ENCODE peak calls at places on chromosomes 3 and 15, in nine cellular contexts. One of them, this sample, is unnamed.

GRCh38 chr3:157501863-157502262 is 1.4 kb downstream of the VEPH1 start:
- DNase-seq in ovary: no peak
- DNase-seq in H7: peak; percentile 28
- DNase-seq in CD4-positive, CD25-positive, alpha-beta regulatory T cell: no peak
- DNase-seq in foreskin fibroblast: no peak
- DNase-seq in coronary artery: no peak
- DNase-seq in stomach: no peak
- DNase-seq in fibroblast of pulmonary artery: no peak
- DNase-seq in MG63: no peak
- DNase-seq in this sample: no peak

GRCh38 chr15:55909036-55909811 is 84.2 kb downstream of the NEDD4 start:
- DNase-seq in ovary: no peak
- DNase-seq in H7: no peak
- DNase-seq in CD4-positive, CD25-positive, alpha-beta regulatory T cell: no peak
- DNase-seq in foreskin fibroblast: peak; percentile 56
- DNase-seq in coronary artery: no peak
- DNase-seq in stomach: no peak
- DNase-seq in fibroblast of pulmonary artery: peak; percentile 29
- DNase-seq in MG63: peak; percentile 47
- DNase-seq in this sample: no peak

GRCh38 chr3:71104090-71104489 is 479.4 kb downstream of the FOXP1 start:
- DNase-seq in ovary: no peak
- DNase-seq in H7: no peak
- DNase-seq in CD4-positive, CD25-positive, alpha-beta regulatory T cell: no peak
- DNase-seq in foreskin fibroblast: peak; percentile 83
- DNase-seq in coronary artery: no peak
- DNase-seq in stomach: no peak
- DNase-seq in fibroblast of pulmonary artery: peak; percentile 61
- DNase-seq in MG63: peak; percentile 59
- DNase-seq in this sample: no peak

GRCh38 chr3:111285691-111286090 is 214.1 kb downstream of the NECTIN3 start:
- DNase-seq in ovary: no peak
- DNase-seq in H7: no peak
- DNase-seq in CD4-positive, CD25-positive, alpha-beta regulatory T cell: no peak
- DNase-seq in foreskin fibroblast: no peak
- DNase-seq in coronary artery: no peak
- DNase-seq in stomach: no peak
- DNase-seq in fibroblast of pulmonary artery: no peak
- DNase-seq in MG63: peak; percentile 37
- DNase-seq in this sample: no peak

GRCh38 chr3:45571969-45572368 is 22.6 kb upstream of the LIMD1 start:
- DNase-seq in ovary: no peak
- DNase-seq in H7: no peak
- DNase-seq in CD4-positive, CD25-positive, alpha-beta regulatory T cell: no peak
- DNase-seq in foreskin fibroblast: no peak
- DNase-seq in coronary artery: no peak
- DNase-seq in stomach: no peak
- DNase-seq in fibroblast of pulmonary artery: no peak
- DNase-seq in MG63: no peak
- DNase-seq in this sample: no peak

GRCh38 chr3:188839187-188839695 is 332.5 kb upstream of the TPRG1 start:
- DNase-seq in ovary: no peak
- DNase-seq in H7: no peak
- DNase-seq in CD4-positive, CD25-positive, alpha-beta regulatory T cell: no peak
- DNase-seq in foreskin fibroblast: no peak
- DNase-seq in coronary artery: no peak
- DNase-seq in stomach: peak; percentile 27
- DNase-seq in fibroblast of pulmonary artery: no peak
- DNase-seq in MG63: no peak
- DNase-seq in this sample: no peak

GRCh38 chr3:37955918-37956317 is 34.7 kb upstream of the VILL start:
- DNase-seq in ovary: no peak
- DNase-seq in H7: no peak
- DNase-seq in CD4-positive, CD25-positive, alpha-beta regulatory T cell: peak; percentile 16
- DNase-seq in foreskin fibroblast: no peak
- DNase-seq in coronary artery: no peak
- DNase-seq in stomach: no peak
- DNase-seq in fibroblast of pulmonary artery: no peak
- DNase-seq in MG63: no peak
- DNase-seq in this sample: no peak

GRCh38 chr15:64251121-64251520 is 88.3 kb upstream of the PPIB start:
- DNase-seq in ovary: no peak
- DNase-seq in H7: no peak
- DNase-seq in CD4-positive, CD25-positive, alpha-beta regulatory T cell: peak; percentile 48
- DNase-seq in foreskin fibroblast: no peak
- DNase-seq in coronary artery: no peak
- DNase-seq in stomach: no peak
- DNase-seq in fibroblast of pulmonary artery: no peak
- DNase-seq in MG63: no peak
- DNase-seq in this sample: no peak

GRCh38 chr3:30631237-30631961 is 25.0 kb downstream of the TGFBR2 start:
- DNase-seq in ovary: no peak
- DNase-seq in H7: no peak
- DNase-seq in CD4-positive, CD25-positive, alpha-beta regulatory T cell: peak; percentile 88
- DNase-seq in foreskin fibroblast: no peak
- DNase-seq in coronary artery: no peak
- DNase-seq in stomach: no peak
- DNase-seq in fibroblast of pulmonary artery: peak; percentile 55
- DNase-seq in MG63: no peak
- DNase-seq in this sample: no peak

GRCh38 chr15:70065006-70065722 is 32.6 kb downstream of the TLE3 start:
- DNase-seq in ovary: no peak
- DNase-seq in H7: no peak
- DNase-seq in CD4-positive, CD25-positive, alpha-beta regulatory T cell: no peak
- DNase-seq in foreskin fibroblast: no peak
- DNase-seq in coronary artery: no peak
- DNase-seq in stomach: peak; percentile 85
- DNase-seq in fibroblast of pulmonary artery: no peak
- DNase-seq in MG63: no peak
- DNase-seq in this sample: no peak

GRCh38 chr3:64399205-64399800 is 174.0 kb upstream of the PRICKLE2 start:
- DNase-seq in ovary: peak; percentile 31
- DNase-seq in H7: peak; percentile 26
- DNase-seq in CD4-positive, CD25-positive, alpha-beta regulatory T cell: peak; percentile 37
- DNase-seq in foreskin fibroblast: peak; percentile 53
- DNase-seq in coronary artery: no peak
- DNase-seq in stomach: no peak
- DNase-seq in fibroblast of pulmonary artery: peak; percentile 80
- DNase-seq in MG63: no peak
- DNase-seq in this sample: no peak

GRCh38 chr3:48404440-48405342 is 25.2 kb downstream of the PLXNB1 start:
- DNase-seq in ovary: no peak
- DNase-seq in H7: peak; percentile 28
- DNase-seq in CD4-positive, CD25-positive, alpha-beta regulatory T cell: no peak
- DNase-seq in foreskin fibroblast: no peak
- DNase-seq in coronary artery: no peak
- DNase-seq in stomach: peak; percentile 24
- DNase-seq in fibroblast of pulmonary artery: no peak
- DNase-seq in MG63: no peak
- DNase-seq in this sample: no peak

GRCh38 chr3:111936967-111937366 is 41.9 kb upstream of the ABHD10 start:
- DNase-seq in ovary: no peak
- DNase-seq in H7: no peak
- DNase-seq in CD4-positive, CD25-positive, alpha-beta regulatory T cell: no peak
- DNase-seq in foreskin fibroblast: no peak
- DNase-seq in coronary artery: no peak
- DNase-seq in stomach: no peak
- DNase-seq in fibroblast of pulmonary artery: peak; percentile 24
- DNase-seq in MG63: no peak
- DNase-seq in this sample: no peak

GRCh38 chr15:28935316-28935715 is 49.5 kb downstream of the APBA2 start:
- DNase-seq in ovary: no peak
- DNase-seq in H7: peak; percentile 88
- DNase-seq in CD4-positive, CD25-positive, alpha-beta regulatory T cell: peak; percentile 7
- DNase-seq in foreskin fibroblast: no peak
- DNase-seq in coronary artery: no peak
- DNase-seq in stomach: no peak
- DNase-seq in fibroblast of pulmonary artery: peak; percentile 11
- DNase-seq in MG63: no peak
- DNase-seq in this sample: no peak

GRCh38 chr15:64045774-64046346 is 425 bp downstream of the DAPK2 start:
- DNase-seq in ovary: peak; percentile 48
- DNase-seq in H7: peak; percentile 89
- DNase-seq in CD4-positive, CD25-positive, alpha-beta regulatory T cell: no peak
- DNase-seq in foreskin fibroblast: no peak
- DNase-seq in coronary artery: no peak
- DNase-seq in stomach: peak; percentile 27
- DNase-seq in fibroblast of pulmonary artery: no peak
- DNase-seq in MG63: peak; percentile 62
- DNase-seq in this sample: peak; percentile 32

GRCh38 chr3:57756022-57756527 is at the start of gene SLMAP:
- DNase-seq in ovary: peak; percentile 94
- DNase-seq in H7: peak; percentile 93
- DNase-seq in CD4-positive, CD25-positive, alpha-beta regulatory T cell: peak; percentile 98
- DNase-seq in foreskin fibroblast: peak; percentile 95
- DNase-seq in coronary artery: peak; percentile 97
- DNase-seq in stomach: peak; percentile 98
- DNase-seq in fibroblast of pulmonary artery: peak; percentile 98
- DNase-seq in MG63: peak; percentile 92
- DNase-seq in this sample: peak; percentile 95

GRCh38 chr3:108804437-108804836 is 18.1 kb upstream of the TRAT1 start:
- DNase-seq in ovary: no peak
- DNase-seq in H7: no peak
- DNase-seq in CD4-positive, CD25-positive, alpha-beta regulatory T cell: no peak
- DNase-seq in foreskin fibroblast: no peak
- DNase-seq in coronary artery: no peak
- DNase-seq in stomach: no peak
- DNase-seq in fibroblast of pulmonary artery: no peak
- DNase-seq in MG63: no peak
- DNase-seq in this sample: no peak

GRCh38 chr3:150970665-150971327 is 1.7 kb downstream of the CLRN1 start:
- DNase-seq in ovary: no peak
- DNase-seq in H7: no peak
- DNase-seq in CD4-positive, CD25-positive, alpha-beta regulatory T cell: no peak
- DNase-seq in foreskin fibroblast: peak; percentile 39
- DNase-seq in coronary artery: no peak
- DNase-seq in stomach: no peak
- DNase-seq in fibroblast of pulmonary artery: peak; percentile 71
- DNase-seq in MG63: peak; percentile 44
- DNase-seq in this sample: no peak

GRCh38 chr15:63933522-63933921 is 99.8 kb upstream of the HERC1 start:
- DNase-seq in ovary: no peak
- DNase-seq in H7: no peak
- DNase-seq in CD4-positive, CD25-positive, alpha-beta regulatory T cell: no peak
- DNase-seq in foreskin fibroblast: no peak
- DNase-seq in coronary artery: no peak
- DNase-seq in stomach: no peak
- DNase-seq in fibroblast of pulmonary artery: peak; percentile 48
- DNase-seq in MG63: peak; percentile 67
- DNase-seq in this sample: no peak

GRCh38 chr3:48503406-48504050 is 446 bp downstream of the SHISA5 start:
- DNase-seq in ovary: peak; percentile 63
- DNase-seq in H7: peak; percentile 74
- DNase-seq in CD4-positive, CD25-positive, alpha-beta regulatory T cell: no peak
- DNase-seq in foreskin fibroblast: peak; percentile 41
- DNase-seq in coronary artery: no peak
- DNase-seq in stomach: peak; percentile 54
- DNase-seq in fibroblast of pulmonary artery: peak; percentile 51
- DNase-seq in MG63: peak; percentile 69
- DNase-seq in this sample: peak; percentile 49

GRCh38 chr3:139934557-139935070 is 371 bp upstream of the CLSTN2 start:
- DNase-seq in ovary: peak; percentile 81
- DNase-seq in H7: peak; percentile 90
- DNase-seq in CD4-positive, CD25-positive, alpha-beta regulatory T cell: no peak
- DNase-seq in foreskin fibroblast: peak; percentile 0
- DNase-seq in coronary artery: no peak
- DNase-seq in stomach: no peak
- DNase-seq in fibroblast of pulmonary artery: no peak
- DNase-seq in MG63: peak; percentile 37
- DNase-seq in this sample: peak; percentile 52
- H3K4me3 ChIP-seq in ovary: peak overlapping the region; percentile 67
- H3K4me3 ChIP-seq in H7: peak overlapping the region; percentile 61
- H3K4me3 ChIP-seq in CD4-positive, CD25-positive, alpha-beta regulatory T cell: no peak overlapping the region
- H3K4me3 ChIP-seq in foreskin fibroblast: no peak overlapping the region
- H3K4me3 ChIP-seq in coronary artery: peak overlapping the region; percentile 81
- H3K4me3 ChIP-seq in stomach: peak overlapping the region; percentile 56
- H3K4me3 ChIP-seq in fibroblast of pulmonary artery: no peak overlapping the region
- H3K4me3 ChIP-seq in MG63: peak overlapping the region; percentile 6
- H3K4me3 ChIP-seq in this sample: peak overlapping the region; percentile 56

DNA sequence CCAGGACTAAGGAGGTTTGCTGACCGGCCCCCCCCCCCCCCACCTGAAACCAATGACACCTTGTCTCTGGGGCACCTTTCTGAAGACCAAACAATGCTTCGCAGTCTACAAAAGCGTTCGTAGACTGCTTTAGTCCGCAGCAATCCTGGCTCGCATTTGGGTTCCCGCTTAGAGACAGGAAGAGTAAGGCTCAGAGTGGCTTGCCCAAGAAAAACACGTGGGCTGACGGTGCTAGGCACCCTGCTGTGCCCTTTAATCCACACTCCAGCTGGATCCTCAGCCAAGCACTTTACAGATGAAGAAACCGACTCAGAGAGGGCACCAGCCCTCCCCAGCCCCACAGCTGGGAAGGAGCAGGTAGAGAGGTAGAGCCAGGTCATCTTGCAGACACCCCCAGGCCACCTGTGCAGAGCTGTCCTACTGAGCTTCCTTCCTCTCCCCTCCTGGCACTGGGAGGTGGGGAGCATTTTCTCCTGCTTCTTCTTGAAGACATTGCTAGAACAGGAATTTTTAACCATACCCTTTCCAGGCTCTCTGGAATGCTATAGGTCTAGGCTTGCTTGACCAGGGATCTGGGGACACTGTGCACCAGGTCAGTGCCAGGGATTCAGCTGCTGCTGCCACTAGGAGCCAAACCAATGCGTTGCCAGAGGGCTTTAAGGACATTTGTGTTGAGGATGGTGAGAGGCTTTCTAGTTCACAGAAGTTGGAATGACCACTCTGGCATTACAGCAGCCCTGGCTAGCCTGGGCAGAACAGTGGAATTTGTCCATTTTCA is 1.0 kb upstream of the KLF15 start:
- DNase-seq in ovary: no peak
- DNase-seq in H7: peak; percentile 80
- DNase-seq in CD4-positive, CD25-positive, alpha-beta regulatory T cell: no peak
- DNase-seq in foreskin fibroblast: no peak
- DNase-seq in coronary artery: no peak
- DNase-seq in stomach: no peak
- DNase-seq in fibroblast of pulmonary artery: no peak
- DNase-seq in MG63: peak; percentile 29
- DNase-seq in this sample: no peak
- H3K4me3 ChIP-seq in ovary: peak overlapping the region; percentile 38
- H3K4me3 ChIP-seq in H7: peak overlapping the region; percentile 68
- H3K4me3 ChIP-seq in CD4-positive, CD25-positive, alpha-beta regulatory T cell: no peak overlapping the region
- H3K4me3 ChIP-seq in foreskin fibroblast: no peak overlapping the region
- H3K4me3 ChIP-seq in coronary artery: peak overlapping the region; percentile 99
- H3K4me3 ChIP-seq in stomach: peak overlapping the region; percentile 68
- H3K4me3 ChIP-seq in fibroblast of pulmonary artery: peak overlapping the region; percentile 61
- H3K4me3 ChIP-seq in MG63: peak overlapping the region; percentile 38
- H3K4me3 ChIP-seq in this sample: peak overlapping the region; percentile 83

GRCh38 chr3:46953265-46954010 is 23.1 kb downstream of the CCDC12 start:
- DNase-seq in ovary: no peak
- DNase-seq in H7: no peak
- DNase-seq in CD4-positive, CD25-positive, alpha-beta regulatory T cell: no peak
- DNase-seq in foreskin fibroblast: no peak
- DNase-seq in coronary artery: no peak
- DNase-seq in stomach: no peak
- DNase-seq in fibroblast of pulmonary artery: no peak
- DNase-seq in MG63: no peak
- DNase-seq in this sample: no peak
- H3K4me3 ChIP-seq in ovary: no peak overlapping the region
- H3K4me3 ChIP-seq in H7: no peak overlapping the region
- H3K4me3 ChIP-seq in CD4-positive, CD25-positive, alpha-beta regulatory T cell: peak overlapping the region; percentile 62
- H3K4me3 ChIP-seq in foreskin fibroblast: no peak overlapping the region
- H3K4me3 ChIP-seq in coronary artery: no peak overlapping the region
- H3K4me3 ChIP-seq in stomach: no peak overlapping the region
- H3K4me3 ChIP-seq in fibroblast of pulmonary artery: no peak overlapping the region
- H3K4me3 ChIP-seq in MG63: no peak overlapping the region
- H3K4me3 ChIP-seq in this sample: no peak overlapping the region

GRCh38 chr15:73601449-73602425 is 31.5 kb downstream of the NPTN start:
- DNase-seq in ovary: peak; percentile 31
- DNase-seq in H7: no peak
- DNase-seq in CD4-positive, CD25-positive, alpha-beta regulatory T cell: no peak
- DNase-seq in foreskin fibroblast: peak; percentile 52
- DNase-seq in coronary artery: no peak
- DNase-seq in stomach: no peak
- DNase-seq in fibroblast of pulmonary artery: peak; percentile 80
- DNase-seq in MG63: peak; percentile 34
- DNase-seq in this sample: no peak
- H3K4me3 ChIP-seq in ovary: no peak overlapping the region
- H3K4me3 ChIP-seq in H7: no peak overlapping the region
- H3K4me3 ChIP-seq in CD4-positive, CD25-positive, alpha-beta regulatory T cell: no peak overlapping the region
- H3K4me3 ChIP-seq in foreskin fibroblast: no peak overlapping the region
- H3K4me3 ChIP-seq in coronary artery: peak overlapping the region; percentile 25
- H3K4me3 ChIP-seq in stomach: no peak overlapping the region
- H3K4me3 ChIP-seq in fibroblast of pulmonary artery: no peak overlapping the region
- H3K4me3 ChIP-seq in MG63: no peak overlapping the region
- H3K4me3 ChIP-seq in this sample: no peak overlapping the region